ENCODE peak calls at places on chromosomes 12 and 14, in seven cellular contexts. X, M, O, S, J, U and C are unnamed samples.

GRCh38 chr14:103123128-103123633 is at the start of gene TNFAIP2:
- DNase-seq in X (no peak), M (no peak), O (no peak), S (no peak), J (peak), U (no peak), C (no peak)

GRCh38 chr14:84750763-84751554 is 779.0 kb upstream of the FLRT2 start:
- DNase-seq in X (no peak), M (peak), O (peak), S (no peak), J (no peak), U (peak), C (no peak)

GRCh38 chr12:126936181-126936851 is 1330.7 kb upstream of the TMEM132C start:
- DNase-seq in X (no peak), M (no peak), O (peak), S (peak), J (no peak), U (no peak), C (no peak)

GRCh38 chr12:85016423-85016822 is 19.7 kb downstream of the TSPAN19 start:
- DNase-seq in X (no peak), M (peak), O (peak), S (peak), J (no peak), U (no peak), C (no peak)

GRCh38 chr12:79911889-79912656 is 22.8 kb downstream of the PPP1R12A start:
- DNase-seq in X (no peak), M (peak), O (peak), S (no peak), J (no peak), U (no peak), C (no peak)

GRCh38 chr14:74591394-74591793 is 20.6 kb downstream of the LTBP2 start:
- DNase-seq in X (no peak), M (no peak), O (no peak), S (no peak), J (no peak), U (no peak), C (no peak)

GRCh38 chr14:101604228-101604934 is 43.1 kb downstream of the DIO3 start:
- DNase-seq in X (no peak), M (no peak), O (no peak), S (no peak), J (no peak), U (no peak), C (no peak)

GRCh38 chr12:87556985-87557384 is 472.2 kb downstream of the C12orf50 start:
- DNase-seq in X (no peak), M (no peak), O (no peak), S (no peak), J (no peak), U (no peak), C (no peak)

GRCh38 chr14:92360666-92361370 is 37.9 kb downstream of the SLC24A4 start:
- DNase-seq in X (no peak), M (no peak), O (no peak), S (no peak), J (no peak), U (no peak), C (no peak)

GRCh38 chr14:79840068-79840467 is 371.2 kb downstream of the DIO2 start:
- DNase-seq in X (no peak), M (peak), O (no peak), S (no peak), J (no peak), U (no peak), C (no peak)

GRCh38 chr14:50045039-50045711 is 71.2 kb downstream of the VCPKMT start:
- DNase-seq in X (no peak), M (peak), O (peak), S (no peak), J (peak), U (peak), C (no peak)

GRCh38 chr14:74853581-74853980 is 22.4 kb downstream of the PROX2 start:
- DNase-seq in X (no peak), M (no peak), O (no peak), S (no peak), J (no peak), U (no peak), C (no peak)

GRCh38 chr14:68145539-68145938 is 326.0 kb downstream of the RAD51B start:
- DNase-seq in X (no peak), M (peak), O (peak), S (no peak), J (no peak), U (no peak), C (no peak)

GRCh38 chr14:44168566-44168965 is 338.5 kb downstream of the FSCB start:
- DNase-seq in X (no peak), M (no peak), O (no peak), S (no peak), J (no peak), U (no peak), C (no peak)

GRCh38 chr12:82996168-82996812 is 309.6 kb downstream of the TMTC2 start:
- DNase-seq in X (no peak), M (no peak), O (no peak), S (no peak), J (no peak), U (peak), C (no peak)

GRCh38 chr14:100868621-100869370 is 34.7 kb downstream of the RTL1 start:
- DNase-seq in X (peak), M (no peak), O (no peak), S (no peak), J (peak), U (no peak), C (no peak)

GRCh38 chr14:93036652-93037341 is 78.9 kb downstream of the ITPK1 start:
- DNase-seq in X (no peak), M (peak), O (no peak), S (no peak), J (no peak), U (no peak), C (no peak)

GRCh38 chr14:82889701-82890100 is 1356.0 kb upstream of the SEL1L start:
- DNase-seq in X (no peak), M (no peak), O (no peak), S (no peak), J (no peak), U (no peak), C (no peak)
- TF ChIP-seq CTCF in X (no peak), M (no peak), O (no peak), S (no peak), J (no peak), U (no peak), C (no peak)

GRCh38 chr12:65956056-65956738 is 131.9 kb downstream of the HMGA2 start:
- DNase-seq in X (no peak), M (peak), O (no peak), S (no peak), J (no peak), U (no peak), C (no peak)

GRCh38 chr12:65960820-65961691 is 136.8 kb downstream of the HMGA2 start:
- DNase-seq in X (no peak), M (peak), O (no peak), S (no peak), J (no peak), U (no peak), C (no peak)

GRCh38 chr12:65958456-65958855 is 134.2 kb downstream of the HMGA2 start:
- DNase-seq in X (no peak), M (no peak), O (no peak), S (no peak), J (no peak), U (peak), C (no peak)

GRCh38 chr12:65961731-65962130 is 137.4 kb downstream of the HMGA2 start:
- DNase-seq in X (no peak), M (no peak), O (peak), S (no peak), J (no peak), U (no peak), C (no peak)

GRCh38 chr12:65959452-65959851 is 135.2 kb downstream of the HMGA2 start:
- DNase-seq in X (no peak), M (no peak), O (no peak), S (no peak), J (no peak), U (no peak), C (no peak)
- TF ChIP-seq CTCF in X (no peak), M (no peak), O (no peak), S (no peak), J (no peak), U (no peak), C (no peak)

DNA sequence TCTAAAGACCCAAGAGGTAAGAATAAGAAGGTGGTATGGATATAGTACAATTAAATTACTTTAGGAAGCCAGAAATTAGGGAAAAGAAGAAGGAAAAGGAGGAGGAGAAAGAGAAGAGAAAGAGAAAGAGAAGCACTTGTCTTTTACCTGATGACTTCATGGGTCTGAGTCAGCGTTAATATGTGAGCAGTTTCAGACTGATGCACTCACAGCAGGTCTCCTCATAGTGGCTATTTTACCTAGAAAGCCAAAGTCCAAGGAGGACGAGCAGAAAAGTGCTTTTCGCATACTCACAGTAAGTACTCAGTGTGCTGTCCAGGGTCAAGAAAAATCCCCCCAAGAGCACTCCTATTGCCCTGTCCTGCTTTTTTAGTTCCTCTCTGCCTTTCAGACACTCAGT is 222.1 kb downstream of the C12orf42 start:
- DNase-seq in X (no peak), M (no peak), O (no peak), S (no peak), J (no peak), U (peak), C (no peak)
- TF ChIP-seq CTCF in X (no peak), M (no peak), O (no peak), S (no peak), J (no peak), U (no peak), C (no peak)

GRCh38 chr12:7075518-7075917 is 15.0 kb downstream of the C1S start:
- DNase-seq in X (no peak), M (peak), O (no peak), S (no peak), J (no peak), U (no peak), C (no peak)
- TF ChIP-seq CTCF in X (no peak), M (no peak), O (no peak), S (no peak), J (no peak), U (no peak), C (no peak)

DNA sequence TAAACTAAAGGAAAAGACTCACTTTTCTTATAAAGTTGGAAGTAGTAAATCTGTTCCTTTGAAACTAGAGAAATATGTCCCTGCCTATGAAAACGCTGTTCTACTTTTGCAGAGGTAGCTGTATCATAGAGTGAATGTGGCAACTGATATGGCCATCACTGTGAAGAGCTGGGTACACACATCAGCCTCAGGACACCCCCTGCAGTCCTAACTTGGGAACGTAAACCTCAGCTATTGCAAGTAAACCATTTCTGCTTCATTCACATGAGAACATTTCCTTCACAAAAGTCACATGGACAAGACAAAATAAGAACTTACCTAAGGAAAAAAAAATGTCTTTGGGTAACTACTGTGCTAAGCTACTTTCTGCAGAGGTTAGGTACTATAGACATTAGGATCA is 233.3 kb upstream of the PPFIA2 start:
- DNase-seq in X (no peak), M (peak), O (peak), S (peak), J (no peak), U (peak), C (no peak)
- TF ChIP-seq CTCF in X (no peak), M (peak), O (peak), S (no peak), J (no peak), U (peak), C (peak)

DNA sequence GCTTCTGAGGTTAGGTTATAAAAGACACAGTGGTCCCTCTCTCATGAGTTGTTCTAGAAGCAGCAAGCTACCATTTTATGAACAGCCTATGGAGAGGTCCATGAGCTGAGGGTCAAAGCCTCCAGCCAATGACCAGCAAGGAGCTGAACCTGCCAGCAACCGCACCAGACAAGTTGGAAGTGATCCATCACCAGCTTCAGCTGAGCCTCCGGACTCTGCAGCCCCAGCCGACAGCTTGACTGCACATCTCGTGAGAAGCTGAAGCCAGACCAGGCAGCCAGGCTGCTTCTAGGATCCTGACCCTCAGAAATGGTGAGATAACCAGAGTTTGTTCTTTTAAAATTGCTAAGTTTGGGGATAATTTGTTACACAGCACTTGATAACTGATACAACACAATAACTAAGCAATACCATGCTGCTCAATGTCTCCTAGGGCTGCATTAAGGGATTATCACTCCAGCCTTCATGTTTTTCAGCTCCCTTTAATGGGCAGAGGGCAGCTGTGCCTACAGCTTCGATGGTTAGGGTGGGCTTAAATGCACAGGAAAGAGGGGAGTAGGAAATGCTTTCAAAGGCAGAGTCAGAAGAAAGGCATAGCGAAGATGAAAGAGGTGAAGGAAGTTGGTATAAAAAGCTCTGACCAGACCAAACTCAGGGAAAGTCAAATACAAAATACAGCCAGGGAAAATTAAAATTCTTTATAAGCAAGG is 149.5 kb downstream of the RIMBP2 start:
- DNase-seq in X (no peak), M (no peak), O (no peak), S (no peak), J (no peak), U (no peak), C (no peak)
- TF ChIP-seq CTCF in X (no peak), M (no peak), O (no peak), S (no peak), J (no peak), U (no peak), C (no peak)

DNA sequence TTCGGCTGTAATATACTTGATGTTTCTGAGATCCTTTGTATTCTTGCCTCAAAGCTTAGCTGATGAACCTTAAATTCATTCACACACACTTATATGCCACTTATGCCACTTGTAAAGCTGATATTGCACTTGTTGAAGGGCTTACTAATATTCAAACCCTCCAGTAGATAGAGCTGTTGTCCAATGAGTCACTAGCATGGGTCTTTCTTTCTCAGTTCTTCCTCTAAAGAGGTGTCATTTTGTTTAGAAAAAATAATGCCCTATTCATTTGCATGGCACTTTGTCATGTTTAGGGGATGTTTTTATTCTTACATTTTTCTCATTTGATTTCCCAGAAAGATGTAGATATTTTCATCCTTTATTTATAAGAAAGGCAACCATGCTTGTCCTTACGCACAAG is 56.4 kb downstream of the MON2 start:
- DNase-seq in X (no peak), M (peak), O (no peak), S (no peak), J (no peak), U (no peak), C (no peak)
- TF ChIP-seq CTCF in X (no peak), M (no peak), O (no peak), S (peak), J (no peak), U (peak), C (peak)

GRCh38 chr14:69651653-69652052 is 40.3 kb downstream of the SUSD6 start:
- DNase-seq in X (no peak), M (no peak), O (no peak), S (no peak), J (no peak), U (peak), C (no peak)

GRCh38 chr14:69650948-69651369 is 39.6 kb downstream of the SUSD6 start:
- DNase-seq in X (no peak), M (no peak), O (no peak), S (no peak), J (no peak), U (no peak), C (no peak)

GRCh38 chr14:69648480-69649414 is 37.4 kb downstream of the SUSD6 start:
- DNase-seq in X (no peak), M (peak), O (peak), S (no peak), J (no peak), U (peak), C (no peak)

GRCh38 chr14:69654109-69654508 is 42.7 kb downstream of the SUSD6 start:
- DNase-seq in X (no peak), M (no peak), O (no peak), S (no peak), J (no peak), U (peak), C (no peak)

GRCh38 chr14:69652942-69653680 is 41.7 kb downstream of the SUSD6 start:
- DNase-seq in X (no peak), M (no peak), O (no peak), S (no peak), J (peak), U (no peak), C (no peak)
- TF ChIP-seq CTCF in X (no peak), M (no peak), O (no peak), S (no peak), J (no peak), U (no peak), C (no peak)

GRCh38 chr14:105020815-105021655 is at the start of gene CDCA4:
- DNase-seq in X (peak), M (peak), O (peak), S (peak), J (peak), U (peak), C (peak)

GRCh38 chr14:105018414-105018813 is 2.5 kb downstream of the CDCA4 start:
- DNase-seq in X (no peak), M (no peak), O (no peak), S (no peak), J (no peak), U (no peak), C (no peak)

GRCh38 chr14:105022276-105022670 is 1.4 kb upstream of the CDCA4 start:
- DNase-seq in X (no peak), M (no peak), O (no peak), S (no peak), J (no peak), U (no peak), C (no peak)

GRCh38 chr14:105021656-105022275 is 883 bp upstream of the CDCA4 start:
- DNase-seq in X (no peak), M (peak), O (no peak), S (peak), J (peak), U (peak), C (no peak)

DNA sequence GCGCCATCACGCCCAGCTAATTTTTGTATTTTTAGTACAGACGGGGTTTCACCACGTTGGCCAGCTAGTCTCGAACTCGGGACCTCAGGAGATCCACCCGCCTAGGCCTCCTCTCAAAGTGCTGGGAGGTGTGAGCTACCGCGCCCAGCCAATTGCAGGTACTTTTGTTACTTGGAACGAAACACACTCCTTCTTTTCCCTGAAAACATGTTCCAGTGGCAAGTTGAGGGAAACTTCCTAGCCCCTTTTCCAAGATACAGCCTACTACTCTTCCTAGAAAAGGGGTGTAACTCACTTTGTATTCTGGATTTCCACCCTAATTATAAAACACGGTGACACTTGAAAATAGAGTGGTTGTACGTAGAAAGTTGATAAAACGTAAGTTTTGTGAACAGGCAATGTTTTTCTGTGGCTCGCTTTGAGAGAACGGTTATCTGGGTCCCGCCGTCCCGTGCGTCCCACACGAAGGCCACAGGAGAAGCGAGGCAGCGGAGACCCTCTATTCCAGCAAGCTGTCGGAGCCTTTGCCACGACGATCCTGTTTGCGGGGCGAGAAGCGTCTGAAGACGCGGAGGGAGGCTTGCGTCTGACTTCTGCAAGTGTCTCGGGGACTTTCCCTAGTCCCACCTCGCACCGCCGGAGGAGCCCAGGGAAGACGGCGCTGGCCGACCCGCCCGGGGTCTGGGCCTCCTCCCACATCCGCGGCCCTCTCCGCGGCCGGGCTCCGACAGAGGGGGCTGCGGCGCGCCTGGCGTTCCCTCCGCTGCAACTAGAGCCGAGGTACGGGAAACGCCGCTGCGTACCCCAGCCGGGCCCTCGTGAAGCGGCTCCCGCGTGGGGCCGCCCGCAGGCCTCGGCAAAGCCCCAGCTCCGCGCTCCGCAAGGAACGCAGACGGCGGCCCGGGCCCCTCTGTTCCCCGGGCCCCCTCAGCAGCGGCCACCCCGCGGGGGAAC is 745 bp downstream of the CDCA4 start:
- DNase-seq in X (no peak), M (no peak), O (peak), S (no peak), J (peak), U (peak), C (no peak)
- TF ChIP-seq CTCF in X (no peak), M (no peak), O (no peak), S (no peak), J (no peak), U (no peak), C (no peak)